ENCODE peak calls at places on chromosomes 7 and 10, in four cellular contexts. One of them, this sample, is unnamed.

GRCh38 chr10:73926152-73926764 is 15.3 kb downstream of the PLAU start:
- DNase-seq in H9: no peak
- DNase-seq in H1: no peak
- DNase-seq in mesendoderm: no peak
- DNase-seq in this sample: no peak

GRCh38 chr7:140562921-140563600 is 77.6 kb downstream of the DENND2A start:
- DNase-seq in H9: no peak
- DNase-seq in H1: no peak
- DNase-seq in mesendoderm: no peak
- DNase-seq in this sample: peak

GRCh38 chr10:110392860-110393732 is 88.4 kb upstream of the SMNDC1 start:
- DNase-seq in H9: no peak
- DNase-seq in H1: no peak
- DNase-seq in mesendoderm: peak
- DNase-seq in this sample: peak

GRCh38 chr7:15853832-15854470 is 167.5 kb upstream of the MEOX2 start:
- DNase-seq in H9: no peak
- DNase-seq in H1: no peak
- DNase-seq in mesendoderm: no peak
- DNase-seq in this sample: peak

GRCh38 chr10:71242621-71243009 is 30.2 kb downstream of the UNC5B start:
- DNase-seq in H9: peak
- DNase-seq in H1: no peak
- DNase-seq in mesendoderm: no peak
- DNase-seq in this sample: no peak

GRCh38 chr10:129168660-129169059 is 298.4 kb upstream of the MGMT start:
- DNase-seq in H9: no peak
- DNase-seq in H1: no peak
- DNase-seq in mesendoderm: no peak
- DNase-seq in this sample: no peak

GRCh38 chr10:50216894-50217293 is 34.4 kb downstream of the ASAH2 start:
- DNase-seq in H9: peak
- DNase-seq in H1: no peak
- DNase-seq in mesendoderm: peak
- DNase-seq in this sample: peak

GRCh38 chr7:28114056-28114455 is 66.5 kb downstream of the JAZF1 start:
- DNase-seq in H9: no peak
- DNase-seq in H1: no peak
- DNase-seq in mesendoderm: no peak
- DNase-seq in this sample: no peak

GRCh38 chr10:86291616-86292340 is 74.8 kb downstream of the GRID1 start:
- DNase-seq in H9: peak
- DNase-seq in H1: no peak
- DNase-seq in mesendoderm: peak
- DNase-seq in this sample: no peak

DNA sequence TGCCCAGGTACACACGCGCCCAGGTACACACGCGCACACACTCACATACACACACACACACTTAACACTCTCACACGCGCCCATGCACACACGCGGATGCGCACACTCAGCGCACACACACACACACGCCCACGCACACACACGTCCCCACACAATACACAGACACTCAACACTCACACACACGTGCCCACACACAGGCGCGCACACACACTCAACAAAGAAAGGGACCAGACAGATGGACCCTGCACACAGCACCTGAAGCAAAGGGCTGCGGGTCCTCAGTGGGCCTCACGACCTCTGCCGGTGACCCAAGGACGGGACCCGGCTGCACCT is 257.4 kb downstream of the ZMYND11 start:
- DNase-seq in H9: no peak
- DNase-seq in H1: no peak
- DNase-seq in mesendoderm: no peak
- DNase-seq in this sample: no peak
- H4K5ac ChIP-seq in H9: no peak
- H4K5ac ChIP-seq in H1: no peak
- H4K5ac ChIP-seq in mesendoderm: no peak
- H4K5ac ChIP-seq in this sample: no peak

GRCh38 chr7:1368682-1369571 is 90.3 kb downstream of the MICALL2 start:
- DNase-seq in H9: peak
- DNase-seq in H1: peak
- DNase-seq in mesendoderm: peak
- DNase-seq in this sample: no peak

GRCh38 chr7:1372063-1372462 is 87.2 kb downstream of the MICALL2 start:
- DNase-seq in H9: no peak
- DNase-seq in H1: no peak
- DNase-seq in mesendoderm: no peak
- DNase-seq in this sample: no peak

GRCh38 chr7:1370738-1371137 is 88.5 kb downstream of the MICALL2 start:
- DNase-seq in H9: no peak
- DNase-seq in H1: no peak
- DNase-seq in mesendoderm: no peak
- DNase-seq in this sample: no peak

GRCh38 chr7:1368150-1368681 is 91.1 kb downstream of the MICALL2 start:
- DNase-seq in H9: no peak
- DNase-seq in H1: no peak
- DNase-seq in mesendoderm: peak
- DNase-seq in this sample: no peak

DNA sequence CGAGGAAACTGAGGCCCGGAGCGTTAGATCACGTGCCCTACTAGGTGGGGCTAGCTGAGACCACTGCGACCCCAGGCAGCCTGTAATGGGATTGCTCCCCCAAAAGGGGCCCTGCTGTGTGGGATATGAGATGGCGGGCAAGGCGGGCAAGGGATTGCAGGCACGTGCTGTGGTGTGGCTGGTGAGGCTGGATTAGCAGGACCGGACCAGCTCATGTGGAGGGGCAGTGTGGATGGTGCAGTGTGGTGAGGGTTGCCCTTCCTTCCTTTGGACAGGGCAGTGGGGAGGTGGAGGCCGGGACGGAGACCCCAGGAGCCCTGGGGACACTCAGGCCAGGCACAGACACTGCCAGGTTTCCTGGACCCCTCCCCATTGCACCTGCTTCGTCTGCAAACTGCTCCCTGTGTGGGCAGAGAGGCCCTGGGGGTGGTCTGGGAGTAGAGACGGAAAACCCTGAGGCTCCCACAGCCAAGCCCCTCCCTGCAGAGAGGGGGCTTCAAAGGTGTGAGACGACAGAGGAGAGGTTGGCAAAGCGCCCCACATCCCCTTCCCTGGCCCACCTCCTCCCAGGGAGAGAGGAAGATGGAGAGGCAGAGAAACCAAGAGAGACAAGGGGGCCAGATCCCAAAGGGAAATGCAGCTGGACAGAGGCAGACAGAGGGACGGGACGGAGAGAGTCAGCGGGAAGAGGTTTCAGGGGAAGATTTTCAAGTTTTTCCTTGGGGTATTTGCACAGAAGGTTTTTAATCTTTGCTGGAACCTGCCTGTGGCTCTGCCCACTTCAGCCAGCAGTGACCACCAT is 89.2 kb downstream of the MICALL2 start:
- DNase-seq in H9: no peak
- DNase-seq in H1: no peak
- DNase-seq in mesendoderm: no peak
- DNase-seq in this sample: no peak
- H4K5ac ChIP-seq in H9: no peak
- H4K5ac ChIP-seq in H1: no peak
- H4K5ac ChIP-seq in mesendoderm: no peak
- H4K5ac ChIP-seq in this sample: no peak

DNA sequence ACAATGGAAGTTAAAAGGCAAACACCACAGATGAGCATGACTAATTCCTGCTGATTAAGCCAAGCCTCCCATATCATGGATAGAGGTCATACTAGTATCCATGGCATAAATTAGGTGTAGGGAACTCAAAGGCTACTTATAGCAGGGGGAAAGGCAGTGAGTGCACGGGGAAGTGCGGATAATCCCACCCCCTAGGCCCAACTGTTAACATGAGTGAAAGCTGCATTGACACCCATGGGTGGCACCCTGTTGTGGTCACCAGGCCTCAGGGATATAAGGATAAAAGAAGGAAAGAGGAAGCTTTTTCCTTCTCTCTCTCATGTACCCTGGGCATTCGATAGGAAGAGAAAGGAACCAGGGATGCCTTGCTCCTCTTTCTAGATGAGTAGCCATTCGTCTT is 161.9 kb downstream of the DGKB start:
- DNase-seq in H9: no peak
- DNase-seq in H1: no peak
- DNase-seq in mesendoderm: no peak
- DNase-seq in this sample: no peak
- H4K5ac ChIP-seq in H9: no peak
- H4K5ac ChIP-seq in H1: no peak
- H4K5ac ChIP-seq in mesendoderm: no peak
- H4K5ac ChIP-seq in this sample: no peak

DNA sequence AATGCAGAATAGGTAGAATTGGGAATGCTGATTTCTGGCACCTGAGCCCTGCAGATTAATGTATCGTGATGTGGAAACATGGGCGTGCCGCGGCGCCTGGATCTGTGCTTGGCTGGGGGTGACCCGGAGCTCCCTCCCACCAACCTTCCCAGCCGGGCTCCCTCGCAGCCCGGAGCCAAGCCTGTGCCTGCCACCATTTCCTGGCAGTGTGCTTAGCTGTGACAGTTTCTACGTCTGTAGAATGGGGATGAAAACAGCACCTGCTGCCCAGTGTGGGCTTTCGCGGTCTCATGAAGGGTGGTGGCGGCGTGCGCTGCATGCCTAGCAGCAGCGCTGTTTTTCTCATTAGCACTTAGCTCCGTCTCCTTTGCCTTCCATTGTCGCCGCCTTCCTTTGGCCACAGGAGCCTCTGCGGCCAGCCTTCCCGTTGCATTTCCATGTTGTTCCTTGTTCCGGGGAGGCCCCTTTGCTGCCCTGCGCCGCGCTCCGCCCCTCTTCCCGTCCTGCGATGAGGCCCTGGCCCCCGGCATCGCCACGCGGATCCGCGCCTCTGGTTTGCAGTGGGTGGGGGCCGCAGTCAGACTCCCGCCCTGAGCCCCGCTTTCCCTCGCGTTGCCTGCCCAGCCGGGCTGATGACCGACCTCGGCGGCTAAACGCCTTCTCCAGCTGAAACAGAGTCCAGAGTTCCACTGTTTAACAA is 84.2 kb downstream of the CUL1 start:
- DNase-seq in H9: peak
- DNase-seq in H1: no peak
- DNase-seq in mesendoderm: no peak
- DNase-seq in this sample: no peak
- H4K5ac ChIP-seq in H9: no peak
- H4K5ac ChIP-seq in H1: no peak
- H4K5ac ChIP-seq in mesendoderm: no peak
- H4K5ac ChIP-seq in this sample: no peak

GRCh38 chr7:69177941-69178494 is 420.3 kb upstream of the AUTS2 start:
- DNase-seq in H9: no peak
- DNase-seq in H1: no peak
- DNase-seq in mesendoderm: peak
- DNase-seq in this sample: no peak
- H4K5ac ChIP-seq in H9: no peak
- H4K5ac ChIP-seq in H1: no peak
- H4K5ac ChIP-seq in mesendoderm: no peak
- H4K5ac ChIP-seq in this sample: no peak

DNA sequence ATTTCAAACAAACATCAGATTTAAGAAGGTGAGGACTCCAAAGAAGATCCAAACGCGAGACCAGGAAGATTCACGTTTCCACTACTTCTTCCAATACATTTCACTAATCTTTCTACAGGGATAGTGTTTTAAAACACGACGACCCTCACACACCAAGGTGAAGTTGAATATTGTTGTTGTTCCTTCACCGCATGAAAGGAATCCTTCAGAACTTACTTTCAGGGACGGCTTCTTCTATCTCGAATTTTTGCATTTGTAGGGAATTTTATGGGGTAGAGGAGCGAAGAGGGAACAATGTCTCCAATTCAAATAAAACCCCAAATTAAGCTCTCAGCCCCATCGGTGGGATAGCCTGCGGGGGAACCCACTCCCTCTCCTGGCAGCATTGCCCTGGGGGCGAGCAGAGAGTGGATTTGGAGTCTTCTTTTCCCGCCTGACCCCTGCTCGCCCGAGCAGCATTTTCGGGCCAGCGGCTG is 1.5 kb upstream of the GATA3 start:
- DNase-seq in H9: no peak
- DNase-seq in H1: no peak
- DNase-seq in mesendoderm: no peak
- DNase-seq in this sample: no peak
- H4K5ac ChIP-seq in H9: no peak
- H4K5ac ChIP-seq in H1: no peak
- H4K5ac ChIP-seq in mesendoderm: no peak
- H4K5ac ChIP-seq in this sample: no peak

GRCh38 chr10:14126697-14127440 is 203.9 kb downstream of the FRMD4A start:
- DNase-seq in H9: no peak
- DNase-seq in H1: no peak
- DNase-seq in mesendoderm: no peak
- DNase-seq in this sample: peak

GRCh38 chr10:14125564-14125963 is 205.2 kb downstream of the FRMD4A start:
- DNase-seq in H9: no peak
- DNase-seq in H1: no peak
- DNase-seq in mesendoderm: no peak
- DNase-seq in this sample: no peak

GRCh38 chr10:14131261-14131960 is 199.3 kb downstream of the FRMD4A start:
- DNase-seq in H9: no peak
- DNase-seq in H1: no peak
- DNase-seq in mesendoderm: no peak
- DNase-seq in this sample: no peak

GRCh38 chr10:14128519-14128918 is 202.2 kb downstream of the FRMD4A start:
- DNase-seq in H9: no peak
- DNase-seq in H1: no peak
- DNase-seq in mesendoderm: no peak
- DNase-seq in this sample: no peak

GRCh38 chr10:14129770-14130169 is 201.0 kb downstream of the FRMD4A start:
- DNase-seq in H9: no peak
- DNase-seq in H1: no peak
- DNase-seq in mesendoderm: no peak
- DNase-seq in this sample: no peak
- H4K5ac ChIP-seq in H9: no peak
- H4K5ac ChIP-seq in H1: no peak
- H4K5ac ChIP-seq in mesendoderm: no peak
- H4K5ac ChIP-seq in this sample: no peak

DNA sequence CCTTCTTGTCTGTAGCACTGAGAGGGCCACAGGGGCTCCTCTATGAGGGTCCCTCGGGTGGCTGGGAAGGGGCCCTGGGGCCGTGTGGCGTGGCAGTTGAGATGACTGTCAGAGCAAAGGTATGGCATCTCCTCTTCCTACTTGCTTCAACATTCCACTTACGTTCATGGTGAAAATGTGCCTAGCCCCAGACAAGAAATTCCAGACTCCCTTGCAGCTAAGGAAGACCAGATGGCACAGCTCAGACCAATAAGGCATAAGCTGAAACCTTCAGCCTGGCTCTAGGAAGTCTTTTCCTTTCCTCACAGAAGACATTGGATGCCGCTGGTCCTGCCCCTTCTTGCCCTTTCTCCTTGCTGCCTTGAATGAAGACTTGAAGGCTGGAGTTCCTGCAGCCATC is 57.4 kb downstream of the ZNF503 start:
- DNase-seq in H9: no peak
- DNase-seq in H1: no peak
- DNase-seq in mesendoderm: no peak
- DNase-seq in this sample: no peak
- H4K5ac ChIP-seq in H9: no peak
- H4K5ac ChIP-seq in H1: no peak
- H4K5ac ChIP-seq in mesendoderm: no peak
- H4K5ac ChIP-seq in this sample: no peak

GRCh38 chr7:21999896-22000295 is 54.2 kb upstream of the CDCA7L start:
- DNase-seq in H9: no peak
- DNase-seq in H1: no peak
- DNase-seq in mesendoderm: no peak
- DNase-seq in this sample: peak
- H4K5ac ChIP-seq in H9: no peak
- H4K5ac ChIP-seq in H1: no peak
- H4K5ac ChIP-seq in mesendoderm: no peak
- H4K5ac ChIP-seq in this sample: no peak

This sample was measured in IMR-90.